ENCODE peak calls at places on chromosomes 11 and 22, in five cellular contexts. Y is H1, F is GM12878, T is K562, O is HepG2. M is an unnamed sample.

GRCh38 chr11:3123761-3124733 is 41.1 kb downstream of the OSBPL5 start:
- DNase-seq in Y (no peak), F (no peak), T (no peak), O (no peak), M (peak)

GRCh38 chr11:42315846-42316245 is 856.4 kb upstream of the LRRC4C start:
- DNase-seq in Y (no peak), F (no peak), T (no peak), O (no peak), M (no peak)

GRCh38 chr11:12303431-12304149 is 73.8 kb upstream of the PARVA start:
- DNase-seq in Y (no peak), F (no peak), T (no peak), O (no peak), M (no peak)

GRCh38 chr22:36644333-36644757 is 59.2 kb downstream of the CACNG2 start:
- DNase-seq in Y (peak), F (no peak), T (peak), O (peak), M (peak)

GRCh38 chr11:2213384-2213842 is 41.8 kb upstream of the TH start:
- DNase-seq in Y (peak), F (no peak), T (no peak), O (peak), M (no peak)

GRCh38 chr22:17974087-17974486 is 50.3 kb downstream of the MICAL3 start:
- DNase-seq in Y (no peak), F (no peak), T (no peak), O (no peak), M (no peak)

GRCh38 chr11:111069076-111069475 is 176.4 kb upstream of the POU2AF2 start:
- DNase-seq in Y (no peak), F (no peak), T (no peak), O (peak), M (no peak)

GRCh38 chr22:36874309-36874696 is 13.5 kb downstream of the NCF4 start:
- DNase-seq in Y (no peak), F (no peak), T (no peak), O (no peak), M (no peak)

GRCh38 chr11:30015725-30016449 is 943 bp downstream of the KCNA4 start:
- DNase-seq in Y (peak), F (no peak), T (no peak), O (no peak), M (no peak)

DNA sequence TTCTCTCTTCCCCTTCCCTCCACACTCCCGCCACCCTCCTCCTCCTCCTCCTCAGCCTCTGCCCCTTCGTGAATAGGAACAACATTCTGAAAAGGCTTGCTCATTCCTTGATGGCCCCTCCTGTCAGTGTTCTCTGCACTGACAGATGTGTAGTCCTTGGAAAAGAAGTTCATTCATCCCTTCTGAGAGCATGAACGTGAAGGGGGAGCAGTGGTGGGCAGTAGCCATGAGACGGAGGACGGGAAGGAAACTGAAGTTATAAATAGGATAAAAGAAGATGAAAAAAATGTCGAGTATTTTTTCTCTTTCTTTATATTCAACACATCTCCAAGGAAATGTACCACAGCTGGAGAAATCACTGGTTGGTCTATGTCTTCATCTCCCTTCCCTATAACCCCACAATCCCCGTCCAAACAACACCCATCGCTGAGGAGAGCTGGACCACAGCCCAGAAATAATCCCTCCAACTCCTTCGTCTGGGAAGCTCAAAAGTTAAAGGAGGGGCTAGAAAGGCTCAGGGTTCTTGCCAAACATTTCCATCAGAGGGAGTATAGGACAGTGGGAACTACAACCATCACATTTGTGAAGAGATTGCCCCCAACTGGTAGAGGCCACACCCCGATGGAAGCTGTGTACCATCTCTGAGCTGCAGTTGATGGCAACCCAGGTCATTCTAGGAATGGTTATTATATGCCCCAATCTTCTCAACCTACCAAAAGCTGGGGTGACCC is 33.5 kb downstream of the ETS1 start:
- DNase-seq in Y (no peak), F (no peak), T (no peak), O (no peak), M (no peak)
- TF ChIP-seq HDAC2 in Y (no peak), F (no peak), T (no peak), O (no peak), M (no peak)

DNA sequence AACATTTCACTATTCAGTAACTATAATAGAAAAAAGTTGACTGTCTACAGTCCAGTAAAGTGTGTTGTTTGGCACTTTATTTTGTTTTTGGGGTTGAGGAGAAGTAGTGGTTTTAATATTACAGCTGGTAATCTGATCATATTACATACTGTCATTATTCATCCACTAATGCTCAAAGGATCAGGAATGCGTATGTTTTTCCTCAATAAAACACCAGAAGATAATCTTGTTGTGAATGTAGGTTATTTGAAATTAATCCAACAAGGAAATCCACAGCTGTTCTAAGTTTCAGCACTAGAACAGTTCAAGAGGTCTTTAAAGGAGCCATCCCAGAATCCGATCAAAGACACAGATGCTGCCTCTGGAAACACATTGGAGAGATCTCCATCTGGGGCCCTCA is 1955.0 kb upstream of the RAG2 start:
- DNase-seq in Y (no peak), F (no peak), T (no peak), O (no peak), M (no peak)
- TF ChIP-seq HDAC2 in Y (no peak), F (no peak), T (no peak), O (no peak), M (no peak)

GRCh38 chr22:50114221-50114981 is 24.6 kb downstream of the MOV10L1 start:
- DNase-seq in Y (no peak), F (no peak), T (no peak), O (no peak), M (no peak)
- TF ChIP-seq HDAC2 in Y (no peak), F (no peak), T (no peak), O (no peak), M (no peak)

DNA sequence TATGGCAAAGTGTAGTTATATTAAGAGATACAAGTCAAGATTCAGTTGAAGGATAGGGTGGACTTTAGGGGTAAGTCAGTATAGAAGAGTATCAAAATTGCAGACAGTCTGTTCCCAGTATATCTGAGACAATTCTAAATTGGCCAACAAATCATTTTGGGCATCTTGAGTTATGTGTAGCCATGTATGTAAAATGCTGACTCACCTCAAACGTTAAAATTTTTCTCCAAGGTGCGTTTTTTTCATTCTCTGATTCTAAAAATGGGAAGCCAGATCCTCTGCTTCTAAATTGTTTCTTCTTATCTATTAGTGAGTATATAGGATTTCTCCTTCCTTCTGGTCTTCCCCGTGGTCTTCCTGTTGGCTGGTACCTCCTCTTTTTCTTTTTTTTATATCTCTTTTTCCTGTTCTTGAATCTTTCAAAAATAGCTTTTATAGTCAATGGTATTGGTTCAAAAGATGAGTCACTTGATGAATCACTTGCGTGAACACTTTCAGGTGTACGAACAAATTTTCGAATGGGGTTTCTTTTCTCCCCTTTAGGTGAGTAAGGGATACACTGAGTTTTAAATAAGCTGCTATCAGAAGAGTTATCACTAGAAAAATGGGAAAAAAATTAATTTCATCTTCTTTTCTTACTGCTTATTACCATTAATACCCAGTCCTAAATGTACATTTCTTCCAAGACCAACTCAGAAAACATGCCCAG is 3.2 kb downstream of the TAF1D start:
- DNase-seq in Y (no peak), F (no peak), T (no peak), O (no peak), M (no peak)
- TF ChIP-seq HDAC2 in Y (no peak), F (no peak), T (no peak), O (no peak), M (no peak)

DNA sequence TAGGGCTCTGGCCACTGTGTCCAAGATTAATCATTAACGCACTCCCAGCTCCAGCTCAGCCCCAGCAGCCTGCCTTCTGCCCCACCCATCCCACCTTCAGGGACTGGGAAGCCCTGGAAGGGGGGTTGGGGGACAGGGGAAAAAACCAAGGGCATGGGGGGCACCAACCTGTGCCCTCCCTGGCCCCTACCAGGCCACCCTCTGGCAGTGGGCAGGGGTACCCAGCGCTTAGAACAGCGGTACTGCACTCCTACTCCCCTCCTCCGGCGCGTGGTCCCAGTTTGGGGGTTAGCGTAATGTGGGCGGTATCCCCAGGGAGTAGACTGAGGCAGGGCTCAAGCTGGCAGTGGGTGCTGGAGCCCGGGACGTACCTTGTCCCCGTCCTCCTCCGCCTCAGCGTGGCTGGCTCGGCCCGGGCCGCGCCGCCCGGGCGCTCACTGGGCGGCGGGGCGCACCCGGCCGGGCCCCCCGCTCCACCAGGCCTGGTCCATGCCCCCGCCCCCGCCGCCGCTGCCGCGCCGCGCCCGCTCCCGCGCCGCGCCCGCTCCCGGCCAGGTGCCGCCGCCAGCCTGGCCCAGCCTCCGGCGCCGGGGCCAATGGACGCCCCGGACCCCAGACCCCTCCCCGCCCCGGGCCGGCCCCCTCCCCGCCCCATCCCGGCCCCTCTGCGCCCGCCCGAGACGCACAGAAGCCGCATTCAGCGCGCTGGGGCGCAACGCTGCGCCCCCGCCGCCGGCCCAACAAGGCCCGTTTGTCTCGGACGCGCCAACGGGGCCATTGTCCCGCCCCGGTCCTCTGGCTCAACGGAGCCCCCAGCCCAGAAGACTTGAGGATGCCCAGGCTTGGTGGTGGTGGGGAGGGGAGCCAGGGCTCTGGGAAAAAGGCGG is at the start of gene GAL3ST1:
- DNase-seq in Y (no peak), F (no peak), T (no peak), O (peak), M (peak)
- TF ChIP-seq HDAC2 in Y (no peak), F (no peak), T (no peak), O (no peak), M (no peak)

GRCh38 chr22:39923689-39924088 is 22.8 kb downstream of the GRAP2 start:
- DNase-seq in Y (no peak), F (no peak), T (no peak), O (no peak), M (no peak)

GRCh38 chr22:39927544-39927943 is 26.7 kb downstream of the GRAP2 start:
- DNase-seq in Y (peak), F (no peak), T (peak), O (peak), M (no peak)

GRCh38 chr22:39925273-39925672 is 24.4 kb downstream of the GRAP2 start:
- DNase-seq in Y (no peak), F (no peak), T (no peak), O (no peak), M (no peak)

GRCh38 chr22:39926175-39927152 is 25.6 kb downstream of the GRAP2 start:
- DNase-seq in Y (no peak), F (no peak), T (no peak), O (no peak), M (no peak)

DNA sequence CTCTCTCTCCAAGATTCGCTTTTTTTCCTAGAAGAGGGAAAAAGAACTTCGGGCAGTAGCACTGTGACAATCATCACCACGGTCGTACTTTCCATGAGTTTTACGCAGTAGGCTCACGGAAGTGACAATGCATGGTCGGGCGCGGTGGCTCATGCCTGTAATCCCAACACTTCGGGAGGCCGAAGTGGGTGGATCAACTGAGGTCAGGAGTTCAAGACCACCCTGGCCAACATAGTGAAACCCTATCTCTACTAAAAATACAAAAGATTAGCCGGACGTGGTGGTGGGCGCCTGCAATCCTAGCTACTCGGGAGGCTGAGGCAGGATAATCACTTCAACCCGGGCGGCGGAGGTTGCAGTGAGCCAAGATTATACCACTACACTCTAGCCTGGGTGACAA is 23.4 kb downstream of the GRAP2 start:
- DNase-seq in Y (no peak), F (no peak), T (no peak), O (no peak), M (no peak)
- TF ChIP-seq HDAC2 in Y (no peak), F (no peak), T (no peak), O (no peak), M (no peak)

M was measured in A549.